ENCODE peak calls at places on chromosomes 3 and 15, in five cellular contexts. I is NCI-H446, Y is WTC11, Z is colonic mucosa, Q is EL. S is an unnamed sample.

GRCh38 chr3:16885948-16886683 is 1.4 kb downstream of the PLCL2 start:
- DNase-seq in I (no peak), Y (no peak), Z (peak; percentile 46), Q (peak; percentile 19), S (peak; percentile 41)

GRCh38 chr3:105731686-105732085 is 137.1 kb downstream of the CBLB start:
- DNase-seq in I (no peak), Y (no peak), Z (no peak), Q (no peak), S (no peak)

GRCh38 chr3:126464093-126464492 is 11.6 kb downstream of the ZXDC start:
- DNase-seq in I (no peak), Y (peak; percentile 0), Z (no peak), Q (no peak), S (no peak)

GRCh38 chr3:162441716-162442115 is 945.1 kb downstream of the OTOL1 start:
- DNase-seq in I (no peak), Y (no peak), Z (no peak), Q (peak; percentile 6), S (no peak)

GRCh38 chr3:104521606-104522336 is 844.9 kb upstream of the ALCAM start:
- DNase-seq in I (no peak), Y (no peak), Z (no peak), Q (no peak), S (no peak)

GRCh38 chr3:171295502-171296373 is 164.5 kb downstream of the TNIK start:
- DNase-seq in I (no peak), Y (no peak), Z (no peak), Q (peak; percentile 33), S (no peak)

GRCh38 chr3:68007621-68008226 is 353.3 kb upstream of the SUCLG2 start:
- DNase-seq in I (no peak), Y (peak; percentile 57), Z (no peak), Q (no peak), S (no peak)

GRCh38 chr15:38563723-38564519 is 693 bp downstream of the RASGRP1 start:
- DNase-seq in I (peak; percentile 20), Y (peak; percentile 74), Z (peak; percentile 79), Q (peak; percentile 60), S (peak; percentile 40)

GRCh38 chr15:52422001-52422400 is 106.7 kb downstream of the MYO5A start:
- DNase-seq in I (no peak), Y (no peak), Z (no peak), Q (no peak), S (no peak)

GRCh38 chr15:67403428-67403827 is 117.5 kb upstream of the C15orf61 start:
- DNase-seq in I (no peak), Y (no peak), Z (no peak), Q (no peak), S (no peak)

GRCh38 chr3:179015551-179016020 is 56.0 kb downstream of the ZMAT3 start:
- DNase-seq in I (peak; percentile 45), Y (peak; percentile 23), Z (peak; percentile 71), Q (peak; percentile 80), S (peak; percentile 85)

GRCh38 chr15:38398134-38398533 is 55.8 kb upstream of the FAM98B start:
- DNase-seq in I (no peak), Y (no peak), Z (no peak), Q (peak; percentile 96), S (peak; percentile 99)

GRCh38 chr3:55604414-55604813 is 117.3 kb upstream of the WNT5A start:
- DNase-seq in I (no peak), Y (no peak), Z (no peak), Q (no peak), S (no peak)

GRCh38 chr3:67083277-67083676 is 85.2 kb downstream of the KBTBD8 start:
- DNase-seq in I (no peak), Y (no peak), Z (no peak), Q (peak; percentile 67), S (no peak)

GRCh38 chr3:50205719-50206276 is 727 bp downstream of the SLC38A3 start:
- DNase-seq in I (no peak), Y (peak; percentile 87), Z (no peak), Q (no peak), S (no peak)

GRCh38 chr3:107855710-107856109 is 235.1 kb downstream of the CD47 start:
- DNase-seq in I (no peak), Y (no peak), Z (no peak), Q (peak; percentile 47), S (peak; percentile 24)

GRCh38 chr3:19216669-19217337 is 68.5 kb downstream of the KCNH8 start:
- DNase-seq in I (no peak), Y (no peak), Z (no peak), Q (no peak), S (no peak)

GRCh38 chr3:122497425-122497824 is 17.3 kb downstream of the KPNA1 start:
- DNase-seq in I (no peak), Y (no peak), Z (no peak), Q (peak; percentile 92), S (peak; percentile 90)

GRCh38 chr3:13110678-13111116 is 37.5 kb upstream of the IQSEC1 start:
- DNase-seq in I (no peak), Y (no peak), Z (peak; percentile 59), Q (peak; percentile 69), S (no peak)

GRCh38 chr3:122773856-122774535 is 19.6 kb downstream of the HSPBAP1 start:
- DNase-seq in I (no peak), Y (no peak), Z (no peak), Q (no peak), S (no peak)

GRCh38 chr15:68834356-68834755 is 13.7 kb upstream of the ANP32A start:
- DNase-seq in I (no peak), Y (no peak), Z (no peak), Q (no peak), S (no peak)

GRCh38 chr3:187967982-187968381 is 186.0 kb upstream of the LPP start:
- DNase-seq in I (no peak), Y (no peak), Z (no peak), Q (peak; percentile 81), S (no peak)

GRCh38 chr3:157120071-157120892 is 39.7 kb downstream of the CCNL1 start:
- DNase-seq in I (no peak), Y (no peak), Z (peak; percentile 79), Q (no peak), S (no peak)

GRCh38 chr3:138434875-138435772 is 708 bp downstream of the ESYT3 start:
- DNase-seq in I (no peak), Y (peak; percentile 54), Z (peak; percentile 18), Q (no peak), S (no peak)

GRCh38 chr3:172071780-172072179 is 32.4 kb downstream of the FNDC3B start:
- DNase-seq in I (no peak), Y (no peak), Z (no peak), Q (no peak), S (no peak)